ENCODE peak calls at places on chromosomes 4 and X, in six cellular contexts. I, W, D, A, R and P are unnamed samples.

GRCh38 chr4:40316333-40316781 is 18.8 kb upstream of the CHRNA9 start:
- DNase-seq in I (peak), W (peak), D (peak), A (no peak), R (no peak), P (peak)

GRCh38 chr4:7978489-7978888 is 38.8 kb upstream of the AFAP1 start:
- DNase-seq in I (peak), W (no peak), D (peak), A (no peak), R (no peak), P (peak)

GRCh38 chr4:116357758-116358157 is 727.6 kb downstream of the TRAM1L1 start:
- DNase-seq in I (peak), W (peak), D (peak), A (no peak), R (no peak), P (peak)

GRCh38 chr4:123616970-123617392 is 220.4 kb downstream of the SPRY1 start:
- DNase-seq in I (no peak), W (peak), D (peak), A (peak), R (no peak), P (peak)

GRCh38 chr4:915041-915474 is 17.1 kb downstream of the GAK start:
- DNase-seq in I (no peak), W (no peak), D (no peak), A (no peak), R (peak), P (no peak)

GRCh38 chrX:45807572-45808425 is 607.1 kb upstream of the DIPK2B start:
- DNase-seq in I (peak), W (peak), D (peak), A (no peak), R (no peak), P (no peak)

GRCh38 chr4:8267077-8267476 is 2.5 kb upstream of the HTRA3 start:
- DNase-seq in I (no peak), W (peak), D (no peak), A (no peak), R (peak), P (peak)

GRCh38 chrX:95318882-95319281 is 1365.8 kb upstream of the DIAPH2 start:
- DNase-seq in I (peak), W (no peak), D (no peak), A (no peak), R (no peak), P (peak)

GRCh38 chr4:8211737-8212581 is 12.9 kb downstream of the SH3TC1 start:
- DNase-seq in I (no peak), W (no peak), D (no peak), A (no peak), R (no peak), P (no peak)

GRCh38 chr4:184961693-184962092 is 56.6 kb upstream of the HELT start:
- DNase-seq in I (no peak), W (no peak), D (no peak), A (no peak), R (peak), P (no peak)

GRCh38 chrX:151151668-151152267 is 24.6 kb upstream of the GPR50 start:
- DNase-seq in I (peak), W (peak), D (peak), A (peak), R (no peak), P (peak)

GRCh38 chr4:53122280-53123116 is 243.4 kb downstream of the SCFD2 start:
- DNase-seq in I (no peak), W (no peak), D (no peak), A (no peak), R (no peak), P (no peak)

GRCh38 chr4:100009490-100009889 is 59.4 kb upstream of the H2AZ1 start:
- DNase-seq in I (no peak), W (no peak), D (peak), A (no peak), R (no peak), P (peak)

GRCh38 chrX:10160221-10160620 is 3.4 kb downstream of the CLCN4 start:
- DNase-seq in I (no peak), W (no peak), D (no peak), A (no peak), R (no peak), P (no peak)

GRCh38 chr4:65437102-65437501 is 233.2 kb downstream of the EPHA5 start:
- DNase-seq in I (no peak), W (peak), D (peak), A (no peak), R (no peak), P (no peak)

GRCh38 chr4:6265546-6265945 is 4.1 kb upstream of the WFS1 start:
- DNase-seq in I (no peak), W (no peak), D (no peak), A (no peak), R (no peak), P (no peak)

GRCh38 chrX:6383911-6384310 is 151.0 kb downstream of the VCX3A start:
- DNase-seq in I (no peak), W (no peak), D (no peak), A (no peak), R (no peak), P (no peak)

GRCh38 chrX:26653050-26653449 is 437.1 kb downstream of the MAGEB5 start:
- DNase-seq in I (no peak), W (no peak), D (no peak), A (no peak), R (no peak), P (no peak)

GRCh38 chr4:107896158-107896645 is 35.1 kb upstream of the CYP2U1 start:
- DNase-seq in I (peak), W (peak), D (peak), A (no peak), R (no peak), P (peak)

GRCh38 chr4:113209652-113210320 is 160.3 kb downstream of the ANK2 start:
- DNase-seq in I (no peak), W (no peak), D (no peak), A (no peak), R (no peak), P (no peak)

GRCh38 chrX:40922307-40922706 is 162.9 kb upstream of the USP9X start:
- DNase-seq in I (peak), W (peak), D (peak), A (no peak), R (no peak), P (peak)

GRCh38 chrX:40931921-40932320 is 153.3 kb upstream of the USP9X start:
- DNase-seq in I (no peak), W (no peak), D (no peak), A (no peak), R (no peak), P (peak)

GRCh38 chrX:40933132-40934078 is 151.8 kb upstream of the USP9X start:
- DNase-seq in I (no peak), W (peak), D (peak), A (no peak), R (no peak), P (peak)

DNA sequence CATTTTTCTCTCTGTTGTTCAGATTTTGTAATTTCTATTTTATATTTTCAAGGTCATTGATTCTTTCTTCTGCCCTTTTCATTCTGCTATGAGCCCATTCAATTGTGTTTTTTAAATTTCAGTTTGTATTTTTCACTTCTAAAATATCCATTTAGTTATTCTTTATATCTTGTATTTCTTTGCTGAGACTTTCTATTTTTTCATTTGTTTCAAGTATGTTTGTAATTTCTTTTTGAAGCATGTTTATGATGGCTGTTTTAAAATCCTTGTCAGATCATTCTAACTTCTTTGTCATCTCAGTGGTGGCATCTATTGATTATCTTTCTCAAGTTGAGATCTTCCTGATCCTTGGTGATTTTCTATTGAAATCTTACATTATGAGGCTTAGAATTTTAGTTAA is 157.2 kb upstream of the USP9X start:
- DNase-seq in I (no peak), W (no peak), D (no peak), A (no peak), R (no peak), P (no peak)
- H3K4me3 ChIP-seq in I (no peak), W (no peak), D (no peak), A (no peak), R (no peak), P (no peak)

GRCh38 chr4:78293841-78294301 is 236.7 kb downstream of the FRAS1 start:
- DNase-seq in I (peak), W (peak), D (peak), A (no peak), R (no peak), P (peak)

GRCh38 chr4:78296261-78296660 is 239.1 kb downstream of the FRAS1 start:
- DNase-seq in I (no peak), W (no peak), D (no peak), A (no peak), R (no peak), P (no peak)

GRCh38 chr4:78299565-78299972 is 242.4 kb downstream of the FRAS1 start:
- DNase-seq in I (no peak), W (no peak), D (peak), A (no peak), R (no peak), P (no peak)

GRCh38 chr4:78298618-78299017 is 241.5 kb downstream of the FRAS1 start:
- DNase-seq in I (peak), W (peak), D (peak), A (no peak), R (no peak), P (peak)

DNA sequence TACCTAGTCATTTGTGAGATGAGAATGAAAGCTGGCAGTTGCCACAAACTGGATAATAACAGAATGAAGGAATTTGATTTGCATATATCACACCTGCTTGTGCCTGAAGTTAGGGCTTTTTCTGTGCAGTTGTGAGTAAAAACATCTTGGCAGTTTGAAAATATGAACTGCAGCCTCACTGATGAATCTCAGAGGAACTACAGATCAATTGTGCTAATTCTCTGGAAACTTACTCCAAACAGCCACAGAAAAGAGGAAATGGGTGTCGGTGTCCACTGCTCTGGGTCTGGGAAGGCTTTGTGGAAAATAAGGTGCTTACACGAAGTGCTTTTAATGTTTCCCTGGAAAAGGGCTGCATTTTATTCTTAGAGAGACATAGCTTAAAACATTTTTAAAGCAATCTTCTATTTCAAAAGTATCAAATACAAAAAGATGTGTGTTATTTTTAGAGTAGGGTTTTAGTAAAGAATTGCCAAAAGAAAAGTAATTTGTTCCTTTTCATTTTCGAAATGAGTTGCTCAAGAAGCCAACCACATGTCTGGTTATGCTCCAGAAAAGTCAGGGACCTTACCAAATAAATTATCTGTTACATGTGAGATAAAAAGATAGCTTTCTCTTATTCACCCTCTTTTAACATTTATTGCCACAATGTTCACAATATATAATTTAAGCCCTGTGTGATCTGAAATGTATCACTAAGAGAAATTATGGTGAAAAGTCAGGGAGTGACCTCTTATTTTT is 240.1 kb downstream of the FRAS1 start:
- DNase-seq in I (no peak), W (peak), D (peak), A (no peak), R (no peak), P (no peak)
- H3K4me3 ChIP-seq in I (no peak), W (no peak), D (no peak), A (no peak), R (no peak), P (no peak)

GRCh38 chr4:150126880-150127236 is 48.6 kb downstream of the DCLK2 start:
- DNase-seq in I (peak), W (peak), D (peak), A (no peak), R (no peak), P (peak)
- H3K4me3 ChIP-seq in I (no peak), W (no peak), D (no peak), A (no peak), R (no peak), P (peak)

GRCh38 chr4:76984127-76984526 is 34.6 kb downstream of the SEPTIN11 start:
- DNase-seq in I (peak), W (peak), D (peak), A (no peak), R (no peak), P (peak)
- H3K4me3 ChIP-seq in I (no peak), W (no peak), D (no peak), A (no peak), R (no peak), P (no peak)